ENCODE peak calls at places on chromosomes 16 and 17, in ten cellular contexts. K is endothelial cell of umbilical vein, A is stomach, G is heart right ventricle, H is foreskin fibroblast, Q is cardiac fibroblast, N is astrocyte of the cerebellum, X is AG10803, B is right atrium auricular region, L is MM.1S. W is an unnamed sample.

GRCh38 chr17:11644265-11645212 is 46.3 kb downstream of the DNAH9 start:
- DNase-seq in L (peak), H (peak), X (peak), N (peak), B (peak), K (peak), G (peak), Q (peak), A (peak), W (peak)

GRCh38 chr17:57750109-57750845 is 5.2 kb upstream of the CCDC182 start:
- DNase-seq in L (no peak), A (no peak), B (no peak), Q (no peak), G (no peak), K (no peak), X (no peak), H (no peak), N (no peak), W (no peak)

GRCh38 chr16:12517310-12517694 is 286.4 kb downstream of the CPPED1 start:
- DNase-seq in H (no peak), G (no peak), L (no peak), B (no peak), N (no peak), Q (no peak), A (no peak), K (no peak), X (no peak), W (no peak)

GRCh38 chr16:3157229-3158013 is 22.6 kb downstream of the ZNF213 start:
- DNase-seq in Q (peak), X (peak), L (no peak), G (peak), A (peak), B (peak), N (peak), K (peak), H (peak), W (peak)

GRCh38 chr16:70638814-70639792 is 7.3 kb upstream of the IL34 start:
- DNase-seq in K (no peak), L (peak), G (no peak), H (peak), Q (peak), B (no peak), N (no peak), A (no peak), X (peak), W (peak)

GRCh38 chr17:1725642-1726511 is 1.4 kb downstream of the WDR81 start:
- DNase-seq in K (no peak), A (no peak), Q (no peak), H (no peak), B (no peak), L (no peak), N (no peak), G (no peak), X (no peak), W (no peak)

GRCh38 chr17:8846768-8847211 is 20.7 kb downstream of the PIK3R6 start:
- DNase-seq in A (no peak), B (no peak), L (no peak), G (peak), Q (peak), H (peak), X (peak), K (peak), N (no peak), W (peak)

GRCh38 chr17:39929657-39930407 is 2.3 kb downstream of the LRRC3C start:
- DNase-seq in Q (peak), G (no peak), X (peak), B (no peak), H (peak), K (no peak), A (no peak), N (peak), L (no peak), W (peak)

GRCh38 chr17:51228177-51228576 is 31.7 kb downstream of the MBTD1 start:
- DNase-seq in B (no peak), A (no peak), H (no peak), G (no peak), L (no peak), X (peak), N (peak), K (no peak), Q (peak), W (peak)

GRCh38 chr17:33967608-33968349 is 287.3 kb upstream of the CCL2 start:
- DNase-seq in Q (no peak), K (no peak), L (peak), B (no peak), H (no peak), X (no peak), G (no peak), N (no peak), A (no peak), W (no peak)

GRCh38 chr17:79622776-79623175 is 11.9 kb upstream of the RBFOX3 start:
- DNase-seq in N (no peak), X (no peak), G (peak), K (no peak), B (no peak), Q (no peak), A (no peak), H (no peak), L (no peak), W (no peak)

GRCh38 chr16:69725480-69726312 is 664 bp downstream of the NQO1 start:
- DNase-seq in H (no peak), G (no peak), K (no peak), A (peak), L (no peak), N (no peak), X (no peak), B (no peak), Q (no peak), W (no peak)

DNA sequence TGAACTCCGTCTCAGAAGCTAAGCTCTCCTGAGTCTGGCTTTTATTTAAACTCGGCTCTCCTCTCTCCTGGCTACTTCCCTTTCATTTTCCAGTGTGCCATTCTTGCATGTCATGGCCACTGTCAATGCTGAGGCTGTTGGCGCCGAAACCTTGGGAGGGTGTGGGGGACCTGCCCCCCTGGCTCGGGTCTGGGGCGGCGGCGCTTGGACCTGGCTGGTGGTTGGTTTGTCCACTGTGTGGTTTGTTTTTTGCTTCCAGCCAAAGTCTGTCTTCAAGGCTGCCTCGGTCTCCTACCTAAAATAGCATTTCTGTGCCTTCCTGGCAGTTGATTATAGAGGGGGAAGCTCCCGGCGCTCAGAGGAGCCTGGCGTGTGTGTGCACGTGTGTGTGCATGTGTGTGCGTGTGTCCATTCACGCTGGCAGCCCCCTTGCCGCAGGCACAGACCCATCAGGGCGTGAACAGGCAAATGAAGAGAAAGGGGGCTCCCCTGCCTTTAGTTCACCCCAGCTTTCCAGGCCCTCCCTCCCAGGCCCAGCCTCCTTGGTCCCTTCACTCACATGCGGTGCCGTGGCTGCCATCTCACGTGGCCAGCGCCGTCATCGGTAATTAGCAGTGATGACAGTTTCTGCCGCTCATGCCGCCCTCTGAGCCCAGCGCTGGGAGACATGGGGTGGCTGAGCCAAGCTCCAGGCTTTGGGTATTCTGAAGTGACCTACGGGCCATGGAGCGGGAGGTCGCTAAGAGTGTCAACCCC is 179.9 kb downstream of the SEC14L1 start:
- DNase-seq in N (no peak), L (peak), B (no peak), H (peak), A (no peak), K (no peak), Q (peak), X (peak), G (no peak), W (peak)
- H3K4me3 ChIP-seq in N (peak), L (peak), B (peak), H (peak), A (peak), K (no peak), Q (peak), X (peak), G (peak), W (peak)

GRCh38 chr17:55750750-55751641 is at the start of gene PCTP:
- DNase-seq in L (peak), Q (peak), H (peak), A (peak), G (peak), B (peak), X (peak), K (peak), N (peak), W (peak)
- TF ChIP-seq CTCF in L (peak), Q (peak), H (peak), A (peak), G (peak), B (peak), X (peak), K (peak), N (peak), W (peak)

GRCh38 chr16:14309001-14309886 is 238.1 kb downstream of the MRTFB start:
- DNase-seq in L (no peak), K (no peak), B (no peak), X (peak), A (peak), Q (no peak), H (no peak), N (no peak), G (no peak), W (peak)
- H3K4me3 ChIP-seq in L (no peak), K (no peak), B (no peak), X (peak), A (no peak), Q (no peak), H (peak), N (no peak), G (peak), W (no peak)

GRCh38 chr17:28421775-28422305 is 15.8 kb upstream of the SLC46A1 start:
- DNase-seq in L (no peak), B (no peak), Q (no peak), N (no peak), X (no peak), K (no peak), G (no peak), H (no peak), A (no peak), W (no peak)

GRCh38 chr17:28427372-28427771 is 21.4 kb upstream of the SLC46A1 start:
- DNase-seq in K (no peak), Q (no peak), B (no peak), N (no peak), L (no peak), G (no peak), X (peak), H (no peak), A (no peak), W (no peak)

GRCh38 chr17:28425206-28425605 is 19.2 kb upstream of the SLC46A1 start:
- DNase-seq in L (no peak), N (no peak), B (no peak), X (no peak), A (no peak), K (no peak), Q (no peak), H (no peak), G (no peak), W (no peak)

DNA sequence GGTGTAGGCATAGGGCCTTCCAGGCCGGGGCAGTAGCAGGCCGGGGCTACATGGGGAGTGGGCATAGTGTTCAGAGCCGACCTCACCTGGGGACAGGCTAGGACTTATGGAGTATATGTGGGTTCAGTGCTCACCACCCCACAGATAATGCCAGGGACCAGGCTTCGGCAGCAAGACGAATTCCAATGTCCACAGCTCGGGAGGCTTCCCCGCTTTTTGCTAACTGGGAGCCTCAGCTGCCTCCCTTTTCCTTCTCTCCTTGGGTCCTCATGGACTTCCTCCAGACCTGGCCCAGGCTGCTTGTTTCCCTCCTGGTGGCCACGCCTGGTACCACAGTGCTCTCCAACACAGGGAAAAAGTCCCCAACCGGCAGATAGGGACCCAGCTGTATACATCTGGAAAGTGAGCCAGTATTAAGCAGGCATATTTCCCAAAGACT is 20.1 kb upstream of the SLC46A1 start:
- DNase-seq in L (no peak), B (peak), Q (peak), K (no peak), A (peak), G (no peak), H (no peak), N (no peak), X (no peak), W (peak)
- TF ChIP-seq CTCF in L (peak), B (no peak), Q (peak), K (peak), A (peak), G (peak), H (peak), N (peak), X (peak), W (peak)